ENCODE peak calls at places on chromosomes 13 and 19, in seven cellular contexts. V, D, G, Z, C, P and J are unnamed samples.

GRCh38 chr19:46926201-46927071 is 65.6 kb downstream of the ARHGAP35 start:
- DNase-seq in V (no peak), D (peak), G (no peak), Z (no peak), C (no peak), P (peak), J (no peak)

GRCh38 chr19:12202250-12202649 is 39.4 kb downstream of the ZNF136 start:
- DNase-seq in V (peak), D (peak), G (no peak), Z (no peak), C (no peak), P (no peak), J (peak)

GRCh38 chr19:46725859-46726393 is 9.0 kb upstream of the PRKD2 start:
- DNase-seq in V (no peak), D (no peak), G (no peak), Z (no peak), C (no peak), P (no peak), J (no peak)

GRCh38 chr13:46386996-46387851 is at the start of gene RUBCNL:
- DNase-seq in V (peak), D (peak), G (peak), Z (peak), C (peak), P (peak), J (peak)

GRCh38 chr19:23283925-23284324 is 33.7 kb upstream of the ZNF724 start:
- DNase-seq in V (peak), D (peak), G (peak), Z (peak), C (peak), P (peak), J (peak)

GRCh38 chr13:104057851-104058250 is 991.6 kb upstream of the SLC10A2 start:
- DNase-seq in V (no peak), D (no peak), G (no peak), Z (no peak), C (no peak), P (peak), J (no peak)

GRCh38 chr13:47256618-47257017 is 359.8 kb upstream of the HTR2A start:
- DNase-seq in V (no peak), D (no peak), G (no peak), Z (no peak), C (no peak), P (peak), J (no peak)

GRCh38 chr13:101152184-101152583 is 264.1 kb downstream of the NALCN start:
- DNase-seq in V (no peak), D (no peak), G (no peak), Z (no peak), C (no peak), P (no peak), J (no peak)

GRCh38 chr13:40319699-40320586 is 346.5 kb downstream of the FOXO1 start:
- DNase-seq in V (no peak), D (no peak), G (no peak), Z (no peak), C (no peak), P (peak), J (no peak)

GRCh38 chr19:1438933-1439358 is 750 bp downstream of the RPS15 start:
- DNase-seq in V (peak), D (peak), G (peak), Z (no peak), C (peak), P (no peak), J (no peak)

GRCh38 chr19:14459703-14460102 is 15.5 kb downstream of the PTGER1 start:
- DNase-seq in V (no peak), D (no peak), G (no peak), Z (no peak), C (no peak), P (no peak), J (no peak)

GRCh38 chr19:50326101-50326664 is 3.0 kb downstream of the KCNC3 start:
- DNase-seq in V (no peak), D (no peak), G (no peak), Z (no peak), C (no peak), P (no peak), J (peak)

GRCh38 chr13:30869491-30869890 is 36.6 kb upstream of the MEDAG start:
- DNase-seq in V (no peak), D (no peak), G (no peak), Z (no peak), C (no peak), P (no peak), J (no peak)

GRCh38 chr19:20969498-20969897 is 46.4 kb downstream of the ZNF85 start:
- DNase-seq in V (no peak), D (no peak), G (no peak), Z (peak), C (no peak), P (peak), J (no peak)

GRCh38 chr19:40689339-40690049 is 957 bp downstream of the NUMBL start:
- DNase-seq in V (peak), D (no peak), G (no peak), Z (no peak), C (peak), P (peak), J (peak)

GRCh38 chr19:3054265-3054971 is 7.9 kb downstream of the TLE5 start:
- DNase-seq in V (no peak), D (no peak), G (no peak), Z (no peak), C (no peak), P (no peak), J (no peak)

GRCh38 chr19:371501-372160 is 27.0 kb upstream of the MIER2 start:
- DNase-seq in V (no peak), D (peak), G (no peak), Z (no peak), C (peak), P (no peak), J (no peak)

GRCh38 chr19:39927524-39928356 is 6.7 kb downstream of the FCGBP start:
- DNase-seq in V (no peak), D (no peak), G (no peak), Z (no peak), C (no peak), P (no peak), J (no peak)

GRCh38 chr13:43191561-43191960 is 168.2 kb downstream of the DNAJC15 start:
- DNase-seq in V (no peak), D (no peak), G (no peak), Z (no peak), C (no peak), P (no peak), J (no peak)

GRCh38 chr13:41056194-41056593 is 5.1 kb upstream of the WBP4 start:
- DNase-seq in V (no peak), D (no peak), G (no peak), Z (no peak), C (no peak), P (no peak), J (no peak)

GRCh38 chr13:91360246-91360751 is 12.8 kb downstream of the MIR17HG start:
- DNase-seq in V (no peak), D (peak), G (no peak), Z (no peak), C (no peak), P (no peak), J (no peak)

DNA sequence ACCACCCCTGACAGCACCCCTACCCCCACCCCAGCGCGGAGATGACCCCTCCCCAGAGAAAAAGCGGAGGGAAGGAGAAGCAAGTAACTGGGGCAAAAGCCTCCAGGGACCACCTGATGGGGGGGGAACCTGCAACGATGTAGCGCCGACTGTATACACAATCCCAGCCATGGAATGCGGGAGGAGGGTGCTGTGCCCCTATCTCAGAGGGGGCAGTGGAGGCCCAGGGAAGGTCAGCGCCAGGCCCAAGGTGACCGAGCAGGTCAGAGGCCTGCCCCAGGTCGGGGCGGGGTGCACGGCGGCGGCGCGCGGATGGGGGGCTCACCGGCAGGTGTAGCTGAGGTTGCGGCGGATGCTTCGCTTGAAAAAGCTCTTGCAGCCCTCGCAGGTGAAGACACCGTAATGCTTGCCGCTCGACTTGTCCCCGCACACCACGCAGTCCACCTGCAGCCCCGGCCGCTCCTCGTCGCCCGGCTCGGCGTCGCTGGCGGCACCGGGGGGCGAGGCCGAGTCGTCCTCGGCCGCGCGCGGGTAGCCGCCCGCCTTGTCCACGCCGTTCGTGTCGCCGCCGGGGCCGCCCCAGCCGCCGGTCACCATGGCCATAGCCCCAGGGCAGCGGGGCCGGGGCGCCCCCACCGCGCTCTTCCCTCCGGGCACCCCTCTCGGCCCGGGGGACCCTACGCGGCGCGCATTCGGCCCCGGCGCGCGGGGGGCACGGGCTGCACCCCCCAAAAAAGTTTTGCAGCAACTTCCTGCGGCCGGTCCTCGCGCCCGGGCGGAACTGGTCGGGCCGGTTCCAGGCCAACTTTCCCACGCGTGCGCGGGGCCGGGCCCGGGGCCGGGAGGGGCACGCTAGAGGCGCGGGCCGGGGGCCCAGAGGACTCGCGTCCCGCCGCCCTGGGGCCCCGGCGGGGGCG is 843 bp downstream of the NR2F6 start:
- DNase-seq in V (peak), D (peak), G (peak), Z (no peak), C (peak), P (no peak), J (peak)
- TF ChIP-seq EZH2phosphoT487 in V (no peak), D (no peak), G (no peak), Z (no peak), C (no peak), P (no peak), J (no peak)

GRCh38 chr13:94525781-94526180 is 46.3 kb upstream of the DCT start:
- DNase-seq in V (no peak), D (no peak), G (no peak), Z (no peak), C (no peak), P (no peak), J (no peak)
- TF ChIP-seq CTCF in V (no peak), D (no peak), G (no peak), Z (no peak), C (no peak), P (no peak), J (no peak)

GRCh38 chr19:18774782-18775444 is 16.2 kb downstream of the COMP start:
- DNase-seq in V (no peak), D (no peak), G (no peak), Z (no peak), C (no peak), P (no peak), J (no peak)
- TF ChIP-seq EZH2phosphoT487 in V (no peak), D (no peak), G (no peak), Z (no peak), C (no peak), P (no peak), J (no peak)

GRCh38 chr19:30244533-30244932 is 127.7 kb upstream of the ZNF536 start:
- DNase-seq in V (no peak), D (no peak), G (no peak), Z (no peak), C (no peak), P (no peak), J (peak)
- TF ChIP-seq CTCF in V (no peak), D (no peak), G (no peak), Z (no peak), C (no peak), P (no peak), J (no peak)